ENCODE peak calls at places on chromosomes 6 and 20, in six cellular contexts. P is Daoy; S is activated CD8-positive, alpha-beta memory T cell treated with anti-CD3 and anti-CD28 coated beads for 4 hours; C is stimulated activated CD4-positive, alpha-beta T cell treated with anti-CD3 and anti-CD28 coated beads, Interleukin-1b, Interleukin-23, amount 100 ng/mL, for 1 hour; K is kidney tubule cell; R is activated gamma-delta T cell treated with anti-CD3 and anti-CD28 coated beads, Interleukin-2, amount 50 U/mL, for 16 hours. J is an unnamed sample.
A peak's percentile ranks its signal among the peaks of the same experiment; 100 is the strongest.

GRCh38 chr6:20334334-20334733 is 67.3 kb upstream of the E2F3 start:
- DNase-seq in P (peak; percentile 19), S (no peak), C (no peak), K (no peak), R (no peak), J (no peak)

GRCh38 chr20:63594043-63594561 is 20.1 kb upstream of the HELZ2 start:
- DNase-seq in P (peak; percentile 33), S (no peak), C (no peak), K (no peak), R (no peak), J (no peak)

GRCh38 chr6:140438346-140438735 is 1063.9 kb upstream of the CITED2 start:
- DNase-seq in P (no peak), S (no peak), C (no peak), K (peak; percentile 26), R (no peak), J (no peak)

GRCh38 chr6:89290401-89291155 is 24.5 kb downstream of the GABRR2 start:
- DNase-seq in P (no peak), S (no peak), C (no peak), K (no peak), R (no peak), J (no peak)

GRCh38 chr6:111805511-111806181 is 67.6 kb downstream of the FYN start:
- DNase-seq in P (peak; percentile 84), S (peak; percentile 32), C (no peak), K (peak; percentile 86), R (peak; percentile 42), J (no peak)

GRCh38 chr6:54267798-54268197 is 40.4 kb upstream of the TINAG start:
- DNase-seq in P (peak; percentile 38), S (no peak), C (no peak), K (peak; percentile 52), R (no peak), J (peak; percentile 6)

GRCh38 chr20:63619086-63619485 is 7.8 kb downstream of the GMEB2 start:
- DNase-seq in P (no peak), S (no peak), C (no peak), K (no peak), R (no peak), J (no peak)

GRCh38 chr20:48668451-48668946 is 159.3 kb downstream of the PREX1 start:
- DNase-seq in P (peak; percentile 26), S (no peak), C (no peak), K (no peak), R (no peak), J (no peak)

GRCh38 chr6:170074435-170074834 is 216.4 kb downstream of the DLL1 start:
- DNase-seq in P (no peak), S (no peak), C (no peak), K (no peak), R (no peak), J (no peak)

GRCh38 chr20:3923818-3924217 is 34.6 kb downstream of the PANK2 start:
- DNase-seq in P (no peak), S (no peak), C (no peak), K (no peak), R (no peak), J (no peak)

GRCh38 chr6:160137130-160137988 is 15.7 kb downstream of the SLC22A1 start:
- DNase-seq in P (no peak), S (no peak), C (no peak), K (no peak), R (no peak), J (no peak)

GRCh38 chr6:151546941-151547659 is 53.3 kb downstream of the CCDC170 start:
- DNase-seq in P (no peak), S (no peak), C (no peak), K (no peak), R (no peak), J (no peak)

GRCh38 chr6:7183707-7184106 is 75.9 kb downstream of the RREB1 start:
- DNase-seq in P (no peak), S (no peak), C (no peak), K (no peak), R (no peak), J (no peak)

GRCh38 chr6:33061987-33062386 is 11.5 kb downstream of the HLA-DPA1 start:
- DNase-seq in P (peak; percentile 54), S (no peak), C (no peak), K (no peak), R (no peak), J (no peak)

GRCh38 chr20:21134883-21135493 is 9.1 kb downstream of the KIZ start:
- DNase-seq in P (no peak), S (no peak), C (no peak), K (no peak), R (no peak), J (no peak)

GRCh38 chr6:128204621-128205020 is 303.8 kb upstream of the THEMIS start:
- DNase-seq in P (peak; percentile 23), S (no peak), C (no peak), K (no peak), R (no peak), J (no peak)

GRCh38 chr6:108557494-108558371 is 3.0 kb upstream of the FOXO3 start:
- DNase-seq in P (peak; percentile 53), S (peak; percentile 62), C (peak; percentile 53), K (peak; percentile 67), R (peak; percentile 64), J (peak; percentile 69)

GRCh38 chr6:162699961-162700360 is 27.6 kb downstream of the PRKN start:
- DNase-seq in P (no peak), S (no peak), C (no peak), K (no peak), R (no peak), J (no peak)

GRCh38 chr6:64062960-64063683 is 427.5 kb downstream of the PHF3 start:
- DNase-seq in P (no peak), S (no peak), C (no peak), K (no peak), R (no peak), J (no peak)

GRCh38 chr20:20562507-20562906 is 149.9 kb downstream of the RALGAPA2 start:
- DNase-seq in P (no peak), S (no peak), C (no peak), K (no peak), R (no peak), J (no peak)

GRCh38 chr6:22838346-22838745 is 269.0 kb downstream of the HDGFL1 start:
- DNase-seq in P (no peak), S (no peak), C (no peak), K (no peak), R (no peak), J (no peak)

GRCh38 chr6:27553123-27553904 is 80.4 kb upstream of the ZNF184 start:
- DNase-seq in P (peak; percentile 90), S (no peak), C (no peak), K (peak; percentile 85), R (no peak), J (no peak)

GRCh38 chr6:150835620-150836019 is 29.9 kb upstream of the MTHFD1L start:
- DNase-seq in P (no peak), S (no peak), C (no peak), K (peak; percentile 68), R (no peak), J (no peak)

GRCh38 chr6:131574133-131574532 is 1.1 kb downstream of the ARG1 start:
- DNase-seq in P (no peak), S (no peak), C (no peak), K (no peak), R (no peak), J (no peak)

GRCh38 chr20:36061754-36062153 is 92.8 kb upstream of the EPB41L1 start:
- DNase-seq in P (no peak), S (no peak), C (no peak), K (no peak), R (no peak), J (no peak)

GRCh38 chr6:41190791-41191190 is 10.2 kb downstream of the TREML2 start:
- DNase-seq in P (no peak), S (no peak), C (no peak), K (no peak), R (no peak), J (no peak)

GRCh38 chr6:93300661-93301060 is 118.7 kb downstream of the EPHA7 start:
- DNase-seq in P (no peak), S (no peak), C (no peak), K (no peak), R (no peak), J (no peak)

GRCh38 chr6:75372884-75373283 is 88.3 kb upstream of the TMEM30A start:
- DNase-seq in P (no peak), S (no peak), C (no peak), K (no peak), R (no peak), J (no peak)

GRCh38 chr6:36232172-36232571 is 35.6 kb downstream of the BRPF3 start:
- DNase-seq in P (no peak), S (no peak), C (no peak), K (no peak), R (no peak), J (no peak)

GRCh38 chr6:27752038-27752885 is 159.9 kb downstream of the OR2B2 start:
- DNase-seq in P (peak; percentile 73), S (no peak), C (no peak), K (peak; percentile 88), R (no peak), J (no peak)

GRCh38 chr20:341682-342081 is 5.2 kb upstream of the NRSN2 start:
- DNase-seq in P (peak; percentile 84), S (no peak), C (no peak), K (peak; percentile 96), R (no peak), J (no peak)

GRCh38 chr20:49594929-49595311 is 27.0 kb upstream of the PTGIS start:
- DNase-seq in P (no peak), S (no peak), C (no peak), K (no peak), R (no peak), J (no peak)

GRCh38 chr6:56744528-56744927 is 101.8 kb upstream of the DST start:
- DNase-seq in P (no peak), S (no peak), C (no peak), K (no peak), R (no peak), J (no peak)